ENCODE peak calls at places on chromosomes 4 and X, in nine cellular contexts. S, B, K, A, J, P, I, Z and F are unnamed samples. For H3K27me3, the result is how much of the 10 kb centered on the place peaks cover.

GRCh38 chr4:36226430-36227227 is 17.7 kb downstream of the ARAP2 start:
- DNase-seq in S (no peak), B (no peak), K (no peak), A (no peak), J (no peak), P (no peak), I (no peak), Z (no peak), F (no peak)

GRCh38 chr4:499563-499962 is 553 bp downstream of the PIGG start:
- DNase-seq in S (no peak), B (no peak), K (no peak), A (no peak), J (no peak), P (no peak), I (no peak), Z (no peak), F (peak)

GRCh38 chr4:141473026-141473540 is 163.3 kb upstream of the IL15 start:
- DNase-seq in S (no peak), B (no peak), K (no peak), A (no peak), J (no peak), P (no peak), I (no peak), Z (no peak), F (no peak)

GRCh38 chrX:109714340-109714958 is 18.6 kb downstream of the ACSL4 start:
- DNase-seq in S (no peak), B (no peak), K (no peak), A (no peak), J (no peak), P (peak), I (peak), Z (no peak), F (no peak)

GRCh38 chrX:94058728-94059382 is 384.8 kb downstream of the FAM133A start:
- DNase-seq in S (peak), B (no peak), K (no peak), A (no peak), J (no peak), P (no peak), I (no peak), Z (no peak), F (peak)

GRCh38 chr4:3767569-3768288 is 1.5 kb downstream of the ADRA2C start:
- DNase-seq in S (peak), B (no peak), K (no peak), A (no peak), J (no peak), P (no peak), I (peak), Z (no peak), F (peak)

GRCh38 chr4:115433501-115433900 is 320.1 kb upstream of the NDST4 start:
- DNase-seq in S (no peak), B (no peak), K (no peak), A (no peak), J (no peak), P (no peak), I (no peak), Z (no peak), F (no peak)

GRCh38 chr4:127631420-127631819 is 1.3 kb upstream of the INTU start:
- DNase-seq in S (no peak), B (no peak), K (no peak), A (no peak), J (no peak), P (no peak), I (no peak), Z (no peak), F (no peak)

GRCh38 chr4:134722306-134722705 is 520.7 kb upstream of the PABPC4L start:
- DNase-seq in S (no peak), B (no peak), K (no peak), A (no peak), J (no peak), P (no peak), I (no peak), Z (no peak), F (no peak)

GRCh38 chr4:143555676-143556075 is 42.2 kb downstream of the SMARCA5 start:
- DNase-seq in S (no peak), B (no peak), K (no peak), A (no peak), J (no peak), P (no peak), I (peak), Z (no peak), F (no peak)

GRCh38 chr4:143341186-143341755 is 4.6 kb downstream of the GAB1 start:
- DNase-seq in S (no peak), B (no peak), K (no peak), A (no peak), J (no peak), P (no peak), I (no peak), Z (no peak), F (no peak)

GRCh38 chrX:57595381-57595811 is 3.6 kb downstream of the ZXDB start:
- DNase-seq in S (no peak), B (no peak), K (no peak), A (no peak), J (no peak), P (peak), I (peak), Z (no peak), F (no peak)

GRCh38 chr4:120691106-120691505 is 231.4 kb downstream of the PRDM5 start:
- DNase-seq in S (no peak), B (no peak), K (no peak), A (no peak), J (no peak), P (no peak), I (no peak), Z (no peak), F (no peak)

GRCh38 chr4:82802906-82803305 is 4.3 kb upstream of the SCD5 start:
- DNase-seq in S (no peak), B (no peak), K (no peak), A (no peak), J (no peak), P (no peak), I (peak), Z (no peak), F (no peak)

GRCh38 chrX:47420264-47420663 is 49.9 kb downstream of the ZNF157 start:
- DNase-seq in S (no peak), B (no peak), K (no peak), A (no peak), J (no peak), P (no peak), I (no peak), Z (no peak), F (no peak)

GRCh38 chrX:19904778-19905367 is 17.5 kb upstream of the SH3KBP1 start:
- DNase-seq in S (peak), B (no peak), K (no peak), A (no peak), J (no peak), P (no peak), I (peak), Z (no peak), F (peak)

GRCh38 chr4:74946196-74946595 is 13.3 kb downstream of the PARM1 start:
- DNase-seq in S (no peak), B (no peak), K (no peak), A (no peak), J (no peak), P (no peak), I (no peak), Z (no peak), F (no peak)

GRCh38 chr4:78659264-78659663 is 107.7 kb downstream of the ANXA3 start:
- DNase-seq in S (no peak), B (no peak), K (no peak), A (no peak), J (no peak), P (no peak), I (peak), Z (no peak), F (no peak)

GRCh38 chr4:79865253-79865652 is 207.8 kb downstream of the ANTXR2 start:
- DNase-seq in S (no peak), B (no peak), K (no peak), A (no peak), J (no peak), P (no peak), I (peak), Z (no peak), F (no peak)

GRCh38 chr4:21827575-21827974 is 121.0 kb downstream of the KCNIP4 start:
- DNase-seq in S (no peak), B (no peak), K (no peak), A (no peak), J (no peak), P (no peak), I (peak), Z (no peak), F (no peak)

GRCh38 chrX:133745361-133745760 is 240.0 kb downstream of the GPC3 start:
- DNase-seq in S (no peak), B (no peak), K (no peak), A (no peak), J (no peak), P (no peak), I (no peak), Z (no peak), F (no peak)

GRCh38 chr4:79823148-79823763 is 249.8 kb downstream of the ANTXR2 start:
- DNase-seq in S (no peak), B (no peak), K (no peak), A (no peak), J (no peak), P (no peak), I (peak), Z (no peak), F (no peak)

GRCh38 chrX:13076176-13076956 is 31.9 kb upstream of the FAM9C start:
- DNase-seq in S (no peak), B (no peak), K (no peak), A (no peak), J (no peak), P (no peak), I (no peak), Z (no peak), F (no peak)

GRCh38 chr4:98758182-98758581 is 99.8 kb upstream of the TSPAN5 start:
- DNase-seq in S (no peak), B (no peak), K (no peak), A (no peak), J (no peak), P (no peak), I (no peak), Z (no peak), F (no peak)

GRCh38 chr4:54185380-54185779 is 43.7 kb upstream of the PDGFRA start:
- DNase-seq in S (no peak), B (no peak), K (no peak), A (no peak), J (no peak), P (no peak), I (no peak), Z (no peak), F (no peak)

GRCh38 chr4:121256346-121256745 is 92.2 kb upstream of the TNIP3 start:
- DNase-seq in S (no peak), B (no peak), K (no peak), A (no peak), J (no peak), P (peak), I (peak), Z (no peak), F (no peak)

GRCh38 chr4:56909083-56909981 is 1.6 kb downstream of the REST start:
- DNase-seq in S (peak), B (no peak), K (peak), A (peak), J (peak), P (no peak), I (peak), Z (peak), F (peak)

GRCh38 chr4:14749910-14750309 is 252.4 kb upstream of the CPEB2 start:
- DNase-seq in S (peak), B (no peak), K (no peak), A (no peak), J (peak), P (no peak), I (peak), Z (peak), F (peak)

DNA sequence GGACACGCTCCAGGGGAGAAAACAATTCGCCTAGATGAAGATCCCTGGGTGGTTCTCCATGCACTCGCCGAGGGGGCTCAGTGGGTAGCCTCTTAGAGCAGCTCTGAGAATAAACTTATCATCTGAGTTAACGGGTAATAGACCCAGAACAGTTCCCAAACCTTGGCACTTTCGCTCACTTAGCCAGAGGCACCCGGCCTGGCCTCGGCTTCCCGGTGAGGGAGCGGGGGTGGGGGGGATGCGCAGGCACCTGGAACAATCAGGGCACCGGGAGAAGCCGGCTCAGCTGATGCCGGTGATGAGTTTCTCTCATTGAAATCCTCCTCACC is 405 bp upstream of the ZAR1 start:
- DNase-seq in S (no peak), B (no peak), K (no peak), A (no peak), J (no peak), P (no peak), I (no peak), Z (no peak), F (no peak)
- H3K27me3 ChIP-seq in S (under half), B (under half), K (under half), A (half or more), J (half or more), P (under half), I (half or more), Z (half or more), F (half or more)

GRCh38 chrX:45843518-45843917 is 642.8 kb upstream of the DIPK2B start:
- DNase-seq in S (no peak), B (no peak), K (no peak), A (no peak), J (no peak), P (no peak), I (peak), Z (no peak), F (no peak)
- TF ChIP-seq CTCF in S (peak), B (peak), K (peak), A (no peak), J (peak), P (no peak), I (no peak), Z (no peak), F (no peak)

GRCh38 chr4:181701911-181702310 is 541.3 kb upstream of the TENM3 start:
- DNase-seq in S (no peak), B (no peak), K (no peak), A (no peak), J (no peak), P (no peak), I (no peak), Z (no peak), F (no peak)

GRCh38 chr4:181702864-181703263 is 540.3 kb upstream of the TENM3 start:
- DNase-seq in S (no peak), B (no peak), K (no peak), A (no peak), J (no peak), P (no peak), I (no peak), Z (no peak), F (no peak)

DNA sequence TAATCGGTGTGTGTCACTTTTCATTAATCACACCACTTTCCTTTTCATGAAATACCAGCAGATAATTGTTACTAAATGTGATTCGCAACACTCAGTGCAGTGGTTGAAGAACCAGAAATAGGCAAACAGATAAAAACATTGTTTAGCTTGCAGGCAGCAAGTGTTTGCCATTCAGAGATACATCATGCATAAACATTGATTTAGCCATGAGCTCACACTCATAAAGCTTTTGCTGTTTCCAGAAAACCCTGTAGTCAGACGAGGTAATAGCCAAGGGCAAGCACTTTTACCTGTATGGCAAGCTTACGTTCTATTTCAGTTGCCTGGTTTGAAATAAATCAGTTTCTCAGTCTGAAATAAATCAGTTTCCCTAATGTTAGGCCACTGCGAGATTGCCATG is 542.0 kb upstream of the TENM3 start:
- DNase-seq in S (no peak), B (no peak), K (no peak), A (no peak), J (no peak), P (no peak), I (no peak), Z (no peak), F (no peak)
- H3K27me3 ChIP-seq in S (under half), B (under half), K (under half), A (under half), J (under half), P (under half), I (under half), Z (under half), F (under half)

GRCh38 chr4:107824367-107825071 is at the start of gene SGMS2:
- DNase-seq in S (peak), B (peak), K (peak), A (peak), J (peak), P (peak), I (peak), Z (peak), F (peak)
- TF ChIP-seq CTCF in S (no peak), B (peak), K (no peak), A (no peak), J (no peak), P (no peak), I (no peak), Z (no peak), F (no peak)

GRCh38 chr4:1523907-1524636 is 117.8 kb upstream of the NKX1-1 start:
- DNase-seq in S (no peak), B (no peak), K (no peak), A (no peak), J (peak), P (no peak), I (no peak), Z (peak), F (peak)

GRCh38 chr4:1523033-1523432 is 116.8 kb upstream of the NKX1-1 start:
- DNase-seq in S (no peak), B (no peak), K (no peak), A (no peak), J (no peak), P (no peak), I (no peak), Z (peak), F (no peak)

GRCh38 chr4:1522606-1523005 is 116.4 kb upstream of the NKX1-1 start:
- DNase-seq in S (no peak), B (no peak), K (no peak), A (no peak), J (no peak), P (no peak), I (no peak), Z (peak), F (no peak)

GRCh38 chr4:1523506-1523905 is 117.3 kb upstream of the NKX1-1 start:
- DNase-seq in S (no peak), B (no peak), K (no peak), A (no peak), J (no peak), P (no peak), I (no peak), Z (peak), F (no peak)

DNA sequence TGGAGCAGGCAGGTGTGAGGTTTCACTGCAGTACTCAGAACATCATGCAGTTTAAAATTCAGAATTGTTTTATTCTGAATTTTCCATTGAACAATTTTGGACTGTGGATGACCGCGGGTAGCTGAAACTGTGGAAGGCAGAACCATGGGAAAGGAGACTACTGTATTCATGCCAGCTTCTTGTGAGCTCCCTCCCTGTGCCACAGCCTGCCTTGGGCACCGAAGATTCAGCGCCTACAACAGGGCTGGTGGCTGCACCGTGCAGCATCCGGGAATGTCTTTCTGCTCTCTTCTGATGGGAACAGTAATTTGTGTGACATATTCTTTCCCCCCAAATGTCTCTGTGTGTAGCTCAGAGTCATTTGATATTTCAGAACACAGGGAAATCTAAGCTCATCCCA is 118.5 kb upstream of the NKX1-1 start:
- DNase-seq in S (no peak), B (no peak), K (no peak), A (no peak), J (no peak), P (no peak), I (no peak), Z (peak), F (no peak)
- H3K27me3 ChIP-seq in S (under half), B (under half), K (under half), A (under half), J (half or more), P (under half), I (half or more), Z (under half), F (half or more)

DNA sequence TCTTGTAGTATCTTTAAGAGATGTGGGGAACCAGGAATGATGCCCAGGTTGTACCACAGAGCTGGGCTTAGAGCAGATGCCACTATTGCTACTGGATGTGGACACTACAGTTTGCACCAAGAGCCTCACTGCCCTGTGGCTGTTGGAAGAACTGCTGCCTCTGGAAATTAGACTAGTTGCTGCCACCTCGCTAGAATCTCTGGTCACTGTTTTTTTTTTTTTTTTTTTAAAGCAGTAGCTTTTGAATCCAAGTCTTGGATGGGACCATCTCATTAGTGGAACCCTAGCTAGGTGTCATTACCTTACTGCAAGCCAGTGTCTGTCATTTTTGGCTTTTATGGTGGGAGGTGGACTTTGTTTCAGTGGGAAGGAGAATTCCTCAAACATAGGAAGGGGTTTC is 105.5 kb downstream of the ARHGAP10 start:
- DNase-seq in S (no peak), B (no peak), K (no peak), A (no peak), J (no peak), P (no peak), I (no peak), Z (no peak), F (peak)
- TF ChIP-seq CTCF in S (peak), B (no peak), K (peak), A (no peak), J (peak), P (no peak), I (no peak), Z (no peak), F (peak)

DNA sequence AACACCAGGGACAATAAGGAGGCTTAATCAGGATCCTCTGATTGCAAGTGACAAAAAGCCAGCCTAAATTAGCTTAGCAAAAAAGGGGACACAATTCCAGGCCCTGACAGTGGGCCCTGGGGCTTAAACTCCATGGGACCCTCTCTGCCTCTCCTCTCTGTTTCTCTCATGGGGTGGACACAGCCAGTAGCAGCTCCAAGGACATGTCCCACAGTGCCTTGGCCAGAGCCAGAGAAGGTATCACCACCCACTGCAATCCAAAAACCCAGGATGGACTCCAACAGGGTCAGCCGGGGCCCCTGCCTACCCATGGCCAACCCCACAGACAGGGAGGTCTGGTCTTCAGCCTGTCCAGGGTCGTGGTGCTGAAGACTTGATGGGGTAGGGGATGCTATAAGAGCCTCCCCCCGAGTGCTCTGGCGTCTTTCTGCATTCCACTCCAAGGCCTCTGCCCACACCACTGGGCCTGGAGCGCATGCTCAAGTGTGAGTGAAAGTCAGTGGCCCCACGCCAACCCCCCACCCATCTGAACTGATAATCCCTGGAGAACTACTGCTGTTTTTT is 19.7 kb upstream of the PPP2R2C start:
- DNase-seq in S (no peak), B (no peak), K (peak), A (no peak), J (no peak), P (no peak), I (no peak), Z (no peak), F (no peak)
- H3K27me3 ChIP-seq in S (under half), B (under half), K (under half), A (under half), J (half or more), P (under half), I (under half), Z (under half), F (under half)

GRCh38 chr4:158741622-158742021 is 18.4 kb upstream of the PPID start:
- DNase-seq in S (no peak), B (no peak), K (no peak), A (no peak), J (no peak), P (no peak), I (no peak), Z (no peak), F (no peak)
- TF ChIP-seq CTCF in S (no peak), B (no peak), K (no peak), A (no peak), J (no peak), P (no peak), I (no peak), Z (no peak), F (no peak)